ENCODE peak calls at places on chromosomes 11 and 22, in nine cellular contexts. One of them, this sample, is unnamed.

GRCh38 chr11:62671604-62672528 is at the start of the genes LBHD1 and UQCC3:
- DNase-seq in SW 1271: peak
- DNase-seq in ELF-1: peak
- DNase-seq in hypothalamus: peak
- DNase-seq in NCI-H1417: peak
- DNase-seq in ovary: peak
- DNase-seq in AG10803: peak
- DNase-seq in left colon: peak
- DNase-seq in stomach: peak
- DNase-seq in this sample: peak

GRCh38 chr11:79809487-79809886 is 368.7 kb upstream of the TENM4 start:
- DNase-seq in ELF-1: no peak
- DNase-seq in NCI-H1417: peak
- DNase-seq in stomach: no peak
- DNase-seq in left colon: no peak
- DNase-seq in ovary: no peak
- DNase-seq in AG10803: no peak
- DNase-seq in SW 1271: no peak
- DNase-seq in hypothalamus: no peak
- DNase-seq in this sample: no peak

GRCh38 chr11:110431212-110432073 is 1.7 kb downstream of the FDX1 start:
- DNase-seq in SW 1271: peak
- DNase-seq in left colon: no peak
- DNase-seq in NCI-H1417: peak
- DNase-seq in stomach: no peak
- DNase-seq in ovary: no peak
- DNase-seq in hypothalamus: no peak
- DNase-seq in AG10803: no peak
- DNase-seq in ELF-1: no peak
- DNase-seq in this sample: no peak

GRCh38 chr11:27404427-27404826 is 41.4 kb upstream of the CCDC34 start:
- DNase-seq in hypothalamus: no peak
- DNase-seq in ELF-1: no peak
- DNase-seq in left colon: no peak
- DNase-seq in SW 1271: no peak
- DNase-seq in stomach: no peak
- DNase-seq in AG10803: no peak
- DNase-seq in ovary: no peak
- DNase-seq in NCI-H1417: no peak
- DNase-seq in this sample: no peak

GRCh38 chr11:86977441-86978050 is 22.4 kb upstream of the FZD4 start:
- DNase-seq in left colon: no peak
- DNase-seq in AG10803: no peak
- DNase-seq in ELF-1: no peak
- DNase-seq in stomach: no peak
- DNase-seq in NCI-H1417: no peak
- DNase-seq in ovary: peak
- DNase-seq in hypothalamus: no peak
- DNase-seq in SW 1271: no peak
- DNase-seq in this sample: no peak

GRCh38 chr22:27124336-27125023 is 467.1 kb downstream of the MIAT start:
- DNase-seq in left colon: peak
- DNase-seq in hypothalamus: no peak
- DNase-seq in ELF-1: no peak
- DNase-seq in AG10803: peak
- DNase-seq in ovary: no peak
- DNase-seq in SW 1271: no peak
- DNase-seq in NCI-H1417: no peak
- DNase-seq in stomach: no peak
- DNase-seq in this sample: no peak

GRCh38 chr11:19524171-19524671 is 188.4 kb upstream of the NAV2 start:
- DNase-seq in hypothalamus: peak
- DNase-seq in stomach: peak
- DNase-seq in left colon: no peak
- DNase-seq in NCI-H1417: no peak
- DNase-seq in ELF-1: peak
- DNase-seq in AG10803: no peak
- DNase-seq in ovary: no peak
- DNase-seq in SW 1271: no peak
- DNase-seq in this sample: no peak

GRCh38 chr11:125070699-125071254 is 7.7 kb downstream of the SLC37A2 start:
- DNase-seq in NCI-H1417: no peak
- DNase-seq in hypothalamus: no peak
- DNase-seq in ovary: peak
- DNase-seq in left colon: peak
- DNase-seq in stomach: peak
- DNase-seq in SW 1271: peak
- DNase-seq in ELF-1: no peak
- DNase-seq in AG10803: peak
- DNase-seq in this sample: no peak

GRCh38 chr11:118437736-118438125 is 1.4 kb downstream of the KMT2A start:
- DNase-seq in hypothalamus: no peak
- DNase-seq in left colon: peak
- DNase-seq in NCI-H1417: peak
- DNase-seq in ovary: peak
- DNase-seq in stomach: no peak
- DNase-seq in SW 1271: peak
- DNase-seq in ELF-1: peak
- DNase-seq in AG10803: no peak
- DNase-seq in this sample: no peak

GRCh38 chr22:18060646-18061620 is 16.9 kb upstream of the PEX26 start:
- DNase-seq in stomach: no peak
- DNase-seq in SW 1271: no peak
- DNase-seq in ovary: no peak
- DNase-seq in NCI-H1417: no peak
- DNase-seq in ELF-1: no peak
- DNase-seq in left colon: peak
- DNase-seq in hypothalamus: no peak
- DNase-seq in AG10803: peak
- DNase-seq in this sample: no peak

GRCh38 chr22:46843691-46844297 is 81.3 kb downstream of the TBC1D22A start:
- DNase-seq in stomach: no peak
- DNase-seq in left colon: no peak
- DNase-seq in AG10803: peak
- DNase-seq in NCI-H1417: peak
- DNase-seq in ELF-1: no peak
- DNase-seq in ovary: no peak
- DNase-seq in SW 1271: no peak
- DNase-seq in hypothalamus: no peak
- DNase-seq in this sample: no peak